ENCODE peak calls at places on chromosomes 2 and 18, in six cellular contexts. One of them, this sample, is unnamed.

GRCh38 chr2:69997296-69998184 is 36.1 kb upstream of the ASPRV1 start:
- DNase-seq in sigmoid colon: no peak
- DNase-seq in H9: peak
- DNase-seq in left ventricle myocardium inferior: no peak
- DNase-seq in body of pancreas: peak
- DNase-seq in HCT116: peak
- DNase-seq in this sample: peak

GRCh38 chr2:157699009-157699408 is 70.3 kb upstream of the ACVR1C start:
- DNase-seq in sigmoid colon: no peak
- DNase-seq in H9: no peak
- DNase-seq in left ventricle myocardium inferior: no peak
- DNase-seq in body of pancreas: no peak
- DNase-seq in HCT116: no peak
- DNase-seq in this sample: no peak

GRCh38 chr18:9679125-9679524 is 29.0 kb upstream of the RAB31 start:
- DNase-seq in sigmoid colon: no peak
- DNase-seq in H9: no peak
- DNase-seq in left ventricle myocardium inferior: no peak
- DNase-seq in body of pancreas: no peak
- DNase-seq in HCT116: no peak
- DNase-seq in this sample: no peak

GRCh38 chr2:205650450-205650849 is 31.9 kb upstream of the NRP2 start:
- DNase-seq in sigmoid colon: no peak
- DNase-seq in H9: peak
- DNase-seq in left ventricle myocardium inferior: no peak
- DNase-seq in body of pancreas: no peak
- DNase-seq in HCT116: no peak
- DNase-seq in this sample: no peak

GRCh38 chr2:232911712-232912277 is 41.7 kb downstream of the SNORC start:
- DNase-seq in sigmoid colon: no peak
- DNase-seq in H9: no peak
- DNase-seq in left ventricle myocardium inferior: no peak
- DNase-seq in body of pancreas: no peak
- DNase-seq in HCT116: no peak
- DNase-seq in this sample: no peak

GRCh38 chr18:52339891-52340371 is at the start of gene DCC:
- DNase-seq in sigmoid colon: no peak
- DNase-seq in H9: peak
- DNase-seq in left ventricle myocardium inferior: no peak
- DNase-seq in body of pancreas: peak
- DNase-seq in HCT116: no peak
- DNase-seq in this sample: peak

GRCh38 chr2:62939735-62940491 is 110.7 kb upstream of the OTX1 start:
- DNase-seq in sigmoid colon: no peak
- DNase-seq in H9: no peak
- DNase-seq in left ventricle myocardium inferior: no peak
- DNase-seq in body of pancreas: no peak
- DNase-seq in HCT116: no peak
- DNase-seq in this sample: no peak

GRCh38 chr18:7317804-7318231 is 86.9 kb downstream of the LRRC30 start:
- DNase-seq in sigmoid colon: no peak
- DNase-seq in H9: no peak
- DNase-seq in left ventricle myocardium inferior: no peak
- DNase-seq in body of pancreas: no peak
- DNase-seq in HCT116: no peak
- DNase-seq in this sample: no peak

GRCh38 chr2:112220831-112221230 is 34.0 kb downstream of the ZC3H8 start:
- DNase-seq in sigmoid colon: no peak
- DNase-seq in H9: no peak
- DNase-seq in left ventricle myocardium inferior: no peak
- DNase-seq in body of pancreas: no peak
- DNase-seq in HCT116: no peak
- DNase-seq in this sample: no peak

GRCh38 chr2:151238527-151239487 is 22.9 kb downstream of the RBM43 start:
- DNase-seq in sigmoid colon: peak
- DNase-seq in H9: peak
- DNase-seq in left ventricle myocardium inferior: no peak
- DNase-seq in body of pancreas: peak
- DNase-seq in HCT116: peak
- DNase-seq in this sample: peak

GRCh38 chr2:74405994-74406583 is 15.3 kb downstream of the C2orf81 start:
- DNase-seq in sigmoid colon: no peak
- DNase-seq in H9: no peak
- DNase-seq in left ventricle myocardium inferior: no peak
- DNase-seq in body of pancreas: no peak
- DNase-seq in HCT116: no peak
- DNase-seq in this sample: no peak

GRCh38 chr2:178331474-178332431 is 119.2 kb downstream of the PRKRA start:
- DNase-seq in sigmoid colon: no peak
- DNase-seq in H9: no peak
- DNase-seq in left ventricle myocardium inferior: no peak
- DNase-seq in body of pancreas: no peak
- DNase-seq in HCT116: no peak
- DNase-seq in this sample: no peak

GRCh38 chr2:172861632-172862031 is 126.0 kb downstream of the RAPGEF4 start:
- DNase-seq in sigmoid colon: no peak
- DNase-seq in H9: no peak
- DNase-seq in left ventricle myocardium inferior: no peak
- DNase-seq in body of pancreas: no peak
- DNase-seq in HCT116: no peak
- DNase-seq in this sample: no peak

GRCh38 chr18:11923454-11923853 is 15.3 kb upstream of the MPPE1 start:
- DNase-seq in sigmoid colon: no peak
- DNase-seq in H9: no peak
- DNase-seq in left ventricle myocardium inferior: no peak
- DNase-seq in body of pancreas: no peak
- DNase-seq in HCT116: no peak
- DNase-seq in this sample: peak

GRCh38 chr2:214830794-214831346 is 21.4 kb upstream of the BARD1 start:
- DNase-seq in sigmoid colon: no peak
- DNase-seq in H9: peak
- DNase-seq in left ventricle myocardium inferior: no peak
- DNase-seq in body of pancreas: peak
- DNase-seq in HCT116: no peak
- DNase-seq in this sample: no peak

GRCh38 chr18:27627927-27628326 is 442.8 kb upstream of the CHST9 start:
- DNase-seq in sigmoid colon: no peak
- DNase-seq in H9: peak
- DNase-seq in left ventricle myocardium inferior: no peak
- DNase-seq in body of pancreas: no peak
- DNase-seq in HCT116: no peak
- DNase-seq in this sample: no peak

GRCh38 chr2:9087151-9087681 is 83.7 kb upstream of the MBOAT2 start:
- DNase-seq in sigmoid colon: no peak
- DNase-seq in H9: no peak
- DNase-seq in left ventricle myocardium inferior: no peak
- DNase-seq in body of pancreas: no peak
- DNase-seq in HCT116: no peak
- DNase-seq in this sample: no peak

GRCh38 chr18:33421225-33421624 is 19.3 kb downstream of the CCDC178 start:
- DNase-seq in sigmoid colon: no peak
- DNase-seq in H9: no peak
- DNase-seq in left ventricle myocardium inferior: no peak
- DNase-seq in body of pancreas: no peak
- DNase-seq in HCT116: no peak
- DNase-seq in this sample: no peak

GRCh38 chr2:172698041-172698863 is 37.4 kb upstream of the RAPGEF4 start:
- DNase-seq in sigmoid colon: no peak
- DNase-seq in H9: no peak
- DNase-seq in left ventricle myocardium inferior: no peak
- DNase-seq in body of pancreas: no peak
- DNase-seq in HCT116: peak
- DNase-seq in this sample: no peak

GRCh38 chr2:101432411-101433181 is 42.3 kb downstream of the RFX8 start:
- DNase-seq in sigmoid colon: no peak
- DNase-seq in H9: no peak
- DNase-seq in left ventricle myocardium inferior: no peak
- DNase-seq in body of pancreas: no peak
- DNase-seq in HCT116: no peak
- DNase-seq in this sample: no peak

GRCh38 chr2:206260427-206261012 is 13.9 kb upstream of the ZDBF2 start:
- DNase-seq in sigmoid colon: no peak
- DNase-seq in H9: no peak
- DNase-seq in left ventricle myocardium inferior: no peak
- DNase-seq in body of pancreas: no peak
- DNase-seq in HCT116: no peak
- DNase-seq in this sample: no peak

GRCh38 chr2:671072-671471 is 6.1 kb downstream of the TMEM18 start:
- DNase-seq in sigmoid colon: no peak
- DNase-seq in H9: no peak
- DNase-seq in left ventricle myocardium inferior: no peak
- DNase-seq in body of pancreas: no peak
- DNase-seq in HCT116: no peak
- DNase-seq in this sample: no peak

GRCh38 chr2:128995086-128995485 is 676.4 kb upstream of the HS6ST1 start:
- DNase-seq in sigmoid colon: no peak
- DNase-seq in H9: no peak
- DNase-seq in left ventricle myocardium inferior: no peak
- DNase-seq in body of pancreas: no peak
- DNase-seq in HCT116: no peak
- DNase-seq in this sample: no peak

GRCh38 chr2:45778720-45779171 is 127.3 kb downstream of the PRKCE start:
- DNase-seq in sigmoid colon: peak
- DNase-seq in H9: peak
- DNase-seq in left ventricle myocardium inferior: peak
- DNase-seq in body of pancreas: peak
- DNase-seq in HCT116: peak
- DNase-seq in this sample: peak

DNA sequence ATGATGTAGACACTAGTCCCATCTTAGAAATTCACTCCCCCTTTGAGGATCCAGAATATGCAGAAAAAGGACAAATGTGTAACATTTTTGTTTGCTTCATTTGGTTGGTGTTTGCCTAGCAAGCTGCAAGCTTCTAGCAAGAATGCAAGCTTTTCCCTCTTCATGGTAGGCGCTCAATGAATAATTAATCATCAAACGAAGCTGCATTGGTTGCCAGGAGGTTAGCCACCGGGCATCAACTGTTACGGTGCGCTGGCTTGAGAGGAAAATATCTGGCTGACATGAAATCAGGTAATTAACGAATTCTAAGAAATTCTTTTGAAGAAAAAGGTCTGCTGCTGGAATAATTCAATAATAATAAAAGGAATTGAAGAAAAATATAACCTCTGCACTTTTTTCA is 341.0 kb upstream of the KYNU start:
- DNase-seq in sigmoid colon: no peak
- DNase-seq in H9: no peak
- DNase-seq in left ventricle myocardium inferior: no peak
- DNase-seq in body of pancreas: no peak
- DNase-seq in HCT116: no peak
- DNase-seq in this sample: no peak
- H3K27ac ChIP-seq in sigmoid colon: no peak
- H3K27ac ChIP-seq in H9: no peak
- H3K27ac ChIP-seq in left ventricle myocardium inferior: no peak
- H3K27ac ChIP-seq in body of pancreas: no peak
- H3K27ac ChIP-seq in HCT116: no peak
- H3K27ac ChIP-seq in this sample: no peak

GRCh38 chr2:41965886-41966285 is 81.9 kb upstream of the PKDCC start:
- DNase-seq in sigmoid colon: peak
- DNase-seq in H9: no peak
- DNase-seq in left ventricle myocardium inferior: no peak
- DNase-seq in body of pancreas: peak
- DNase-seq in HCT116: no peak
- DNase-seq in this sample: no peak

GRCh38 chr2:41966920-41967319 is 80.9 kb upstream of the PKDCC start:
- DNase-seq in sigmoid colon: peak
- DNase-seq in H9: no peak
- DNase-seq in left ventricle myocardium inferior: no peak
- DNase-seq in body of pancreas: peak
- DNase-seq in HCT116: no peak
- DNase-seq in this sample: no peak

GRCh38 chr2:41967426-41968181 is 80.2 kb upstream of the PKDCC start:
- DNase-seq in sigmoid colon: peak
- DNase-seq in H9: no peak
- DNase-seq in left ventricle myocardium inferior: peak
- DNase-seq in body of pancreas: peak
- DNase-seq in HCT116: no peak
- DNase-seq in this sample: no peak

GRCh38 chr2:41965173-41965875 is 82.5 kb upstream of the PKDCC start:
- DNase-seq in sigmoid colon: no peak
- DNase-seq in H9: no peak
- DNase-seq in left ventricle myocardium inferior: no peak
- DNase-seq in body of pancreas: no peak
- DNase-seq in HCT116: no peak
- DNase-seq in this sample: no peak

DNA sequence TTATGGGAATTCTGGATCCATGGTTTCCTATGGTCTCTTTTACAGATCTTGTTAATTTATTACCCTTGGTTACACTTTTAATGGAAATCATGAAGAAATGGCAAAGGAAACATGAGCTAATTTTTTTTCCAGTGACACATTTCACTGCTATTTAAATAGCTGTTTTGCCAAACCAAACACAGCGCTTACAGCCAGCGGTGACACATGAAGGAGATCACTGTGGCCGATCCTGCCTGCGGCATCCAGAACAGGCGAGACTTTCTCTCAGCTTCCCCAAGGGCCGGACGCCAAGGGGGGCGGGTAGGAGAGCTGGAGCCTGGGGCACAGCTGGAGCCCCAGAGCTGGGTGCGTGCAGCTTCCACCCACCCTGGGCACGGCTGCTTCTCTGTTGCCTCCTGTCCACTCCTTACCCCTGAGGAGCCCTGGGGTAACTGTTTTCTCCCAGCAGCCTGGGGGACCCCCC is 81.4 kb upstream of the PKDCC start:
- DNase-seq in sigmoid colon: peak
- DNase-seq in H9: no peak
- DNase-seq in left ventricle myocardium inferior: peak
- DNase-seq in body of pancreas: peak
- DNase-seq in HCT116: no peak
- DNase-seq in this sample: no peak
- H3K27ac ChIP-seq in sigmoid colon: peak
- H3K27ac ChIP-seq in H9: no peak
- H3K27ac ChIP-seq in left ventricle myocardium inferior: peak
- H3K27ac ChIP-seq in body of pancreas: peak
- H3K27ac ChIP-seq in HCT116: no peak
- H3K27ac ChIP-seq in this sample: no peak

GRCh38 chr2:54624611-54625071 is 98.8 kb upstream of the EML6 start:
- DNase-seq in sigmoid colon: no peak
- DNase-seq in H9: no peak
- DNase-seq in left ventricle myocardium inferior: no peak
- DNase-seq in body of pancreas: no peak
- DNase-seq in HCT116: no peak
- DNase-seq in this sample: no peak
- H3K27ac ChIP-seq in sigmoid colon: peak
- H3K27ac ChIP-seq in H9: no peak
- H3K27ac ChIP-seq in left ventricle myocardium inferior: peak
- H3K27ac ChIP-seq in body of pancreas: no peak
- H3K27ac ChIP-seq in HCT116: no peak
- H3K27ac ChIP-seq in this sample: no peak

GRCh38 chr18:46419391-46420141 is 237.5 kb downstream of the LOXHD1 start:
- DNase-seq in sigmoid colon: no peak
- DNase-seq in H9: peak
- DNase-seq in left ventricle myocardium inferior: no peak
- DNase-seq in body of pancreas: no peak
- DNase-seq in HCT116: no peak
- DNase-seq in this sample: no peak
- H3K27ac ChIP-seq in sigmoid colon: peak
- H3K27ac ChIP-seq in H9: no peak
- H3K27ac ChIP-seq in left ventricle myocardium inferior: peak
- H3K27ac ChIP-seq in body of pancreas: no peak
- H3K27ac ChIP-seq in HCT116: no peak
- H3K27ac ChIP-seq in this sample: no peak

This sample was measured in K562.